ENCODE peak calls at places on chromosomes 2 and 18, in ten cellular contexts. G, L, S, E, X, Y, J, F, M and T are unnamed samples.

GRCh38 chr2:68027959-68028358 is 34.8 kb downstream of the C1D start:
- DNase-seq in G (no peak), M (no peak), X (no peak), S (no peak), E (no peak), Y (peak), L (no peak), F (no peak), J (no peak), T (no peak)

GRCh38 chr2:226325541-226325940 is 474.1 kb downstream of the IRS1 start:
- DNase-seq in M (no peak), X (no peak), G (no peak), Y (peak), E (no peak), J (no peak), L (peak), S (no peak), F (no peak), T (no peak)

GRCh38 chr2:239296020-239296932 is 104.5 kb downstream of the HDAC4 start:
- DNase-seq in L (no peak), F (no peak), J (no peak), Y (no peak), S (no peak), X (no peak), G (peak), E (no peak), M (peak), T (no peak)

GRCh38 chr2:195442458-195443175 is 214.4 kb upstream of the SLC39A10 start:
- DNase-seq in S (no peak), M (no peak), X (no peak), G (no peak), F (no peak), E (no peak), L (no peak), J (no peak), Y (no peak), T (no peak)

GRCh38 chr2:36770542-36771287 is 74.2 kb downstream of the VIT start:
- DNase-seq in L (peak), E (peak), M (no peak), Y (peak), G (no peak), S (peak), X (peak), J (peak), F (peak), T (no peak)

GRCh38 chr2:159265171-159265576 is 21.3 kb downstream of the WDSUB1 start:
- DNase-seq in M (no peak), G (no peak), S (no peak), L (peak), X (no peak), E (no peak), Y (peak), F (no peak), J (no peak), T (no peak)

GRCh38 chr2:149087751-149088150 is 49.3 kb downstream of the LYPD6B start:
- DNase-seq in J (no peak), G (no peak), Y (no peak), F (no peak), E (no peak), M (no peak), L (peak), X (no peak), S (no peak), T (no peak)

GRCh38 chr2:55418512-55419235 is 982 bp downstream of the CCDC88A start:
- DNase-seq in M (no peak), G (no peak), L (peak), E (no peak), Y (no peak), F (no peak), X (no peak), S (peak), J (no peak), T (no peak)

GRCh38 chr18:49585781-49586663 is 24.2 kb downstream of the LIPG start:
- DNase-seq in J (no peak), S (no peak), F (no peak), X (no peak), G (no peak), M (no peak), E (no peak), Y (no peak), L (no peak), T (no peak)

GRCh38 chr2:228329279-228329678 is 147.8 kb upstream of the SPHKAP start:
- DNase-seq in Y (no peak), S (no peak), L (no peak), X (no peak), F (no peak), J (no peak), E (no peak), G (no peak), M (no peak), T (no peak)

GRCh38 chr2:137185378-137186078 is 420.2 kb downstream of the THSD7B start:
- DNase-seq in Y (no peak), E (no peak), G (no peak), L (peak), X (no peak), F (no peak), M (no peak), S (no peak), J (no peak), T (no peak)